ENCODE peak calls at places on chromosome 6, in five cellular contexts. O, V, D, Q and P are unnamed samples.

GRCh38 chr6:66731310-66731709 is 1024.3 kb upstream of the EYS start:
- DNase-seq in D (no peak), O (no peak), V (no peak), Q (no peak), P (no peak)

GRCh38 chr6:34021839-34022190 is 124.1 kb downstream of the GRM4 start:
- DNase-seq in Q (no peak), V (peak; percentile 37), O (no peak), D (no peak), P (no peak)

GRCh38 chr6:29489286-29489685 is 1.5 kb upstream of the MAS1L start:
- DNase-seq in O (no peak), D (no peak), Q (no peak), V (no peak), P (no peak)

GRCh38 chr6:3392059-3392458 is 64.8 kb downstream of the SLC22A23 start:
- DNase-seq in V (no peak), Q (no peak), D (no peak), O (no peak), P (no peak)

GRCh38 chr6:160254467-160255312 is 3.9 kb downstream of the SLC22A2 start:
- DNase-seq in D (no peak), V (peak; percentile 52), O (no peak), Q (no peak), P (peak; percentile 77)

GRCh38 chr6:17863971-17864754 is 123.3 kb downstream of the KIF13A start:
- DNase-seq in Q (peak; percentile 81), D (no peak), V (no peak), O (peak; percentile 4), P (no peak)

GRCh38 chr6:6978731-6979130 is 129.0 kb upstream of the RREB1 start:
- DNase-seq in V (no peak), D (no peak), O (no peak), Q (no peak), P (no peak)

GRCh38 chr6:12748815-12749521 is 32.4 kb downstream of the PHACTR1 start:
- DNase-seq in V (no peak), Q (no peak), D (no peak), O (no peak), P (no peak)

GRCh38 chr6:2999621-3000455 is at the start of gene NQO2:
- DNase-seq in Q (peak; percentile 91), O (peak; percentile 83), V (peak; percentile 97), D (peak; percentile 92), P (peak; percentile 88)

GRCh38 chr6:115554060-115554459 is 506.6 kb downstream of the FRK start:
- DNase-seq in V (no peak), Q (no peak), O (no peak), D (no peak), P (no peak)

GRCh38 chr6:140541288-140541687 is 1166.8 kb upstream of the CITED2 start:
- DNase-seq in D (peak; percentile 8), O (no peak), V (no peak), Q (no peak), P (no peak)

GRCh38 chr6:84422380-84422968 is 195.0 kb upstream of the CEP162 start:
- DNase-seq in D (peak; percentile 32), V (peak; percentile 23), Q (peak; percentile 81), O (no peak), P (no peak)

GRCh38 chr6:138586638-138587037 is 87.3 kb upstream of the NHSL1 start:
- DNase-seq in O (no peak), D (peak; percentile 65), V (no peak), Q (no peak), P (no peak)

GRCh38 chr6:75775219-75775618 is 26.2 kb downstream of the MYO6 start:
- DNase-seq in O (no peak), Q (no peak), D (no peak), V (no peak), P (no peak)

GRCh38 chr6:144013486-144013909 is 5.4 kb upstream of the PLAGL1 start:
- DNase-seq in O (no peak), V (peak; percentile 87), D (peak; percentile 72), Q (peak; percentile 89), P (peak; percentile 61)

GRCh38 chr6:145415616-145416015 is 319.7 kb downstream of the EPM2A start:
- DNase-seq in O (no peak), V (no peak), D (no peak), Q (no peak), P (no peak)

GRCh38 chr6:131036143-131036542 is 26.9 kb downstream of the EPB41L2 start:
- DNase-seq in V (no peak), Q (no peak), O (no peak), D (no peak), P (no peak)

GRCh38 chr6:34795836-34796425 is 4.0 kb downstream of the BLTP3A start:
- DNase-seq in D (no peak), O (no peak), V (no peak), Q (peak; percentile 30), P (no peak)

GRCh38 chr6:32149932-32150920 is 1.5 kb downstream of the PRRT1 start:
- DNase-seq in O (no peak), Q (no peak), D (no peak), V (no peak), P (no peak)

GRCh38 chr6:91020741-91021140 is 433.9 kb upstream of the MAP3K7 start:
- DNase-seq in D (peak; percentile 31), V (no peak), Q (no peak), O (no peak), P (no peak)

GRCh38 chr6:149864578-149865535 is 698 bp upstream of the LRP11 start:
- DNase-seq in D (peak; percentile 54), V (peak; percentile 54), Q (peak; percentile 84), O (peak; percentile 36), P (no peak)

GRCh38 chr6:142907544-142907943 is 37.4 kb downstream of the HIVEP2 start:
- DNase-seq in O (no peak), V (no peak), D (peak; percentile 72), Q (no peak), P (no peak)

GRCh38 chr6:80003841-80004198 is 629 bp upstream of the TTK start:
- DNase-seq in Q (no peak), O (no peak), V (no peak), D (no peak), P (no peak)

GRCh38 chr6:46452312-46452917 is 38.8 kb downstream of the RCAN2 start:
- DNase-seq in O (no peak), Q (no peak), D (no peak), V (no peak), P (no peak)

GRCh38 chr6:118770112-118770788 is 118.9 kb upstream of the CEP85L start:
- DNase-seq in D (no peak), V (no peak), Q (no peak), O (no peak), P (no peak)

GRCh38 chr6:46451343-46451742 is 39.9 kb downstream of the RCAN2 start:
- DNase-seq in Q (no peak), V (no peak), O (no peak), D (no peak), P (no peak)

GRCh38 chr6:159380104-159380503 is 210.9 kb downstream of the FNDC1 start:
- DNase-seq in V (no peak), O (no peak), D (no peak), Q (no peak), P (no peak)

GRCh38 chr6:13710552-13711383 is 867 bp downstream of the RANBP9 start:
- DNase-seq in O (peak; percentile 41), V (peak; percentile 62), D (peak; percentile 55), Q (peak; percentile 56), P (no peak)

GRCh38 chr6:145669627-145670034 is 65.7 kb downstream of the EPM2A start:
- DNase-seq in Q (peak; percentile 69), D (no peak), O (no peak), V (no peak), P (no peak)

GRCh38 chr6:37311666-37312473 is 41.9 kb upstream of the RNF8 start:
- DNase-seq in V (no peak), Q (no peak), D (no peak), O (no peak), P (no peak)

GRCh38 chr6:166777096-166777630 is 150.1 kb upstream of the RPS6KA2 start:
- DNase-seq in O (no peak), D (no peak), V (no peak), Q (no peak), P (no peak)

GRCh38 chr6:6681443-6681842 is 92.9 kb downstream of the LY86 start:
- DNase-seq in O (no peak), Q (no peak), D (no peak), V (no peak), P (no peak)

GRCh38 chr6:122853259-122853995 is 64.4 kb downstream of the SMPDL3A start:
- DNase-seq in O (no peak), Q (no peak), D (peak; percentile 72), V (no peak), P (no peak)

GRCh38 chr6:7960848-7961247 is 50.3 kb upstream of the TXNDC5 start:
- DNase-seq in D (peak; percentile 61), O (no peak), V (no peak), Q (no peak), P (no peak)

GRCh38 chr6:7106752-7107577 is 796 bp upstream of the RREB1 start:
- DNase-seq in V (peak; percentile 45), Q (no peak), O (no peak), D (peak; percentile 72), P (no peak)

GRCh38 chr6:147043994-147044477 is 160.2 kb upstream of the STXBP5 start:
- DNase-seq in Q (peak; percentile 7), O (no peak), D (no peak), V (no peak), P (no peak)

GRCh38 chr6:137860394-137861005 is 6.6 kb upstream of the TNFAIP3 start:
- DNase-seq in D (no peak), V (no peak), O (no peak), Q (no peak), P (no peak)

GRCh38 chr6:158793432-158793831 is 25.7 kb downstream of the EZR start:
- DNase-seq in Q (peak; percentile 61), D (peak; percentile 75), O (no peak), V (no peak), P (no peak)

GRCh38 chr6:140677781-140678528 is 1303.5 kb upstream of the CITED2 start:
- DNase-seq in O (no peak), D (peak; percentile 5), V (no peak), Q (peak; percentile 7), P (no peak)